ENCODE peak calls at places on chromosomes 6 and 20, in four cellular contexts. One of them, this sample, is unnamed.

GRCh38 chr6:78383968-78384367 is 483.4 kb upstream of the IRAK1BP1 start:
- DNase-seq in GM12878: no peak
- DNase-seq in HepG2: no peak
- DNase-seq in H1: no peak
- DNase-seq in this sample: no peak

GRCh38 chr6:150992682-150993081 is 127.2 kb downstream of the MTHFD1L start:
- DNase-seq in H1: no peak
- DNase-seq in GM12878: no peak
- DNase-seq in HepG2: no peak
- DNase-seq in this sample: no peak

GRCh38 chr6:168219167-168219566 is 100.4 kb downstream of the DACT2 start:
- DNase-seq in GM12878: no peak
- DNase-seq in H1: no peak
- DNase-seq in HepG2: no peak
- DNase-seq in this sample: no peak

GRCh38 chr6:158770948-158771347 is 48.2 kb downstream of the EZR start:
- DNase-seq in HepG2: no peak
- DNase-seq in H1: no peak
- DNase-seq in GM12878: no peak
- DNase-seq in this sample: no peak

GRCh38 chr6:17472653-17473183 is 79.3 kb downstream of the CAP2 start:
- DNase-seq in HepG2: no peak
- DNase-seq in GM12878: no peak
- DNase-seq in H1: no peak
- DNase-seq in this sample: no peak

GRCh38 chr6:45073771-45074170 is 254.4 kb upstream of the RUNX2 start:
- DNase-seq in H1: no peak
- DNase-seq in HepG2: no peak
- DNase-seq in GM12878: no peak
- DNase-seq in this sample: no peak

GRCh38 chr20:63533871-63534393 is 3.2 kb downstream of the PTK6 start:
- DNase-seq in H1: no peak
- DNase-seq in HepG2: no peak
- DNase-seq in GM12878: no peak
- DNase-seq in this sample: no peak

GRCh38 chr20:47295921-47296426 is 60.5 kb downstream of the ZMYND8 start:
- DNase-seq in HepG2: no peak
- DNase-seq in GM12878: no peak
- DNase-seq in H1: no peak
- DNase-seq in this sample: no peak

GRCh38 chr6:35185302-35185681 is 28.5 kb upstream of the SCUBE3 start:
- DNase-seq in HepG2: peak
- DNase-seq in H1: no peak
- DNase-seq in GM12878: no peak
- DNase-seq in this sample: no peak

GRCh38 chr20:59455392-59456341 is 148.7 kb upstream of the PHACTR3 start:
- DNase-seq in HepG2: no peak
- DNase-seq in GM12878: no peak
- DNase-seq in H1: no peak
- DNase-seq in this sample: no peak

GRCh38 chr6:143232849-143233248 is 172.2 kb downstream of the AIG1 start:
- DNase-seq in H1: no peak
- DNase-seq in HepG2: peak
- DNase-seq in GM12878: peak
- DNase-seq in this sample: peak

GRCh38 chr6:130600880-130601341 is 226.3 kb upstream of the SMLR1 start:
- DNase-seq in H1: no peak
- DNase-seq in HepG2: no peak
- DNase-seq in GM12878: no peak
- DNase-seq in this sample: peak

GRCh38 chr6:130604869-130605401 is 222.3 kb upstream of the SMLR1 start:
- DNase-seq in GM12878: no peak
- DNase-seq in HepG2: no peak
- DNase-seq in H1: no peak
- DNase-seq in this sample: no peak

GRCh38 chr6:130598021-130598989 is 228.9 kb upstream of the SMLR1 start:
- DNase-seq in HepG2: no peak
- DNase-seq in H1: no peak
- DNase-seq in GM12878: no peak
- DNase-seq in this sample: no peak

GRCh38 chr6:130603391-130603790 is 223.8 kb upstream of the SMLR1 start:
- DNase-seq in H1: no peak
- DNase-seq in HepG2: no peak
- DNase-seq in GM12878: no peak
- DNase-seq in this sample: no peak

GRCh38 chr6:130602151-130602770 is 224.9 kb upstream of the SMLR1 start:
- DNase-seq in GM12878: no peak
- DNase-seq in HepG2: no peak
- DNase-seq in H1: no peak
- DNase-seq in this sample: no peak
- TF ChIP-seq ZNF274 in GM12878: no peak
- TF ChIP-seq ZNF274 in HepG2: no peak
- TF ChIP-seq ZNF274 in H1: no peak
- TF ChIP-seq ZNF274 in this sample: no peak

GRCh38 chr20:45469336-45470261 is at the start of gene WFDC2:
- DNase-seq in HepG2: no peak
- DNase-seq in GM12878: no peak
- DNase-seq in H1: no peak
- DNase-seq in this sample: no peak
- TF ChIP-seq SUZ12 in HepG2: no peak
- TF ChIP-seq SUZ12 in GM12878: no peak
- TF ChIP-seq SUZ12 in H1: no peak
- TF ChIP-seq SUZ12 in this sample: no peak

GRCh38 chr6:136114661-136115060 is 135.4 kb downstream of the MTFR2 start:
- DNase-seq in GM12878: no peak
- DNase-seq in HepG2: no peak
- DNase-seq in H1: no peak
- DNase-seq in this sample: no peak
- TF ChIP-seq ZNF274 in GM12878: no peak
- TF ChIP-seq ZNF274 in HepG2: no peak
- TF ChIP-seq ZNF274 in H1: no peak
- TF ChIP-seq ZNF274 in this sample: no peak

GRCh38 chr20:51966296-51966971 is 164.1 kb upstream of the SALL4 start:
- DNase-seq in HepG2: peak
- DNase-seq in GM12878: no peak
- DNase-seq in H1: peak
- DNase-seq in this sample: peak
- TF ChIP-seq SUZ12 in HepG2: no peak
- TF ChIP-seq SUZ12 in GM12878: no peak
- TF ChIP-seq SUZ12 in H1: no peak
- TF ChIP-seq SUZ12 in this sample: no peak